ENCODE peak calls at places on chromosomes 6 and 20, in seven cellular contexts. E is HCT116, M is SK-N-SH, S is H1, A is HepG2, U is GM12878, P is K562. X is an unnamed sample.
A peak's percentile ranks its signal among the peaks of the same experiment; 100 is the strongest.

GRCh38 chr20:40949346-40949745 is 79.3 kb upstream of the TOP1 start:
- DNase-seq in E (no peak), M (no peak), S (no peak), A (no peak), U (no peak), P (no peak), X (no peak)

GRCh38 chr6:22569281-22570184 is at the start of gene HDGFL1:
- DNase-seq in E (no peak), M (no peak), S (no peak), A (no peak), U (no peak), P (no peak), X (no peak)

GRCh38 chr6:35161776-35162607 is 20.9 kb upstream of the TCP11 start:
- DNase-seq in E (no peak), M (peak; percentile 34), S (no peak), A (peak; percentile 75), U (no peak), P (no peak), X (no peak)

GRCh38 chr6:89410231-89411018 is 1.6 kb downstream of the RRAGD start:
- DNase-seq in E (no peak), M (no peak), S (no peak), A (no peak), U (no peak), P (no peak), X (no peak)

GRCh38 chr6:8215631-8216030 is 113.3 kb upstream of the EEF1E1 start:
- DNase-seq in E (no peak), M (no peak), S (no peak), A (no peak), U (no peak), P (no peak), X (no peak)

GRCh38 chr6:137413482-137413881 is 80.7 kb downstream of the OLIG3 start:
- DNase-seq in E (no peak), M (no peak), S (no peak), A (peak; percentile 82), U (no peak), P (no peak), X (no peak)

GRCh38 chr20:43999848-44000247 is 85.2 kb downstream of the TOX2 start:
- DNase-seq in E (no peak), M (no peak), S (no peak), A (no peak), U (no peak), P (no peak), X (no peak)

GRCh38 chr6:150032598-150032997 is 7.3 kb upstream of the RAET1L start:
- DNase-seq in E (no peak), M (no peak), S (no peak), A (no peak), U (no peak), P (no peak), X (no peak)

GRCh38 chr20:16530201-16530681 is 43.0 kb downstream of the KIF16B start:
- DNase-seq in E (peak; percentile 83), M (no peak), S (no peak), A (peak; percentile 26), U (no peak), P (no peak), X (no peak)

GRCh38 chr6:130677766-130678165 is 149.4 kb upstream of the SMLR1 start:
- DNase-seq in E (no peak), M (no peak), S (no peak), A (no peak), U (no peak), P (no peak), X (no peak)

GRCh38 chr6:165861226-165861625 is 198.2 kb upstream of the PDE10A start:
- DNase-seq in E (no peak), M (no peak), S (peak; percentile 68), A (no peak), U (no peak), P (no peak), X (no peak)

GRCh38 chr6:165864925-165865324 is 201.9 kb upstream of the PDE10A start:
- DNase-seq in E (no peak), M (no peak), S (no peak), A (no peak), U (no peak), P (no peak), X (no peak)

GRCh38 chr6:165869526-165869925 is 206.5 kb upstream of the PDE10A start:
- DNase-seq in E (no peak), M (no peak), S (no peak), A (no peak), U (no peak), P (no peak), X (no peak)

GRCh38 chr6:165863801-165864200 is 200.8 kb upstream of the PDE10A start:
- DNase-seq in E (no peak), M (no peak), S (no peak), A (no peak), U (no peak), P (no peak), X (no peak)

DNA sequence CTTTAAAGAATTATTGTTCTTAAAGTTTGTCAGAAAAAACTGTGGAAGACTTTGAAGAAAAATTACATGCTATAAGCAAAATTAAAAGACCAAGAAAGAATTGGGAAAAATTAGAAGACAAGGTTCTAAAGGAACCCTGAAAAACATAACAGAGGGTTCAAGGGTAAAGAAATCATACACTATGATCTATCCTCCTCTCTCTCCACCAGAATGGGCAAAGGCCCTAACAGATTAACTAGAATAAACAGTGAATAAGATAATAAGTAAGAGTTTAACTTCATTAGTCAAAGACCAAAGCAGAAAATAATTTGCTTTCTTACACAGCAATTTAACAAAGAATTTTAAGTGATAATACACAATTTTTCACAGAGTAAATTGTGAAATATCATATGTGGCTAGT is 201.2 kb upstream of the PDE10A start:
- DNase-seq in E (no peak), M (no peak), S (no peak), A (no peak), U (no peak), P (no peak), X (no peak)
- TF ChIP-seq YY1 in E (no peak), M (no peak), S (no peak), A (no peak), U (no peak), P (no peak), X (no peak)

DNA sequence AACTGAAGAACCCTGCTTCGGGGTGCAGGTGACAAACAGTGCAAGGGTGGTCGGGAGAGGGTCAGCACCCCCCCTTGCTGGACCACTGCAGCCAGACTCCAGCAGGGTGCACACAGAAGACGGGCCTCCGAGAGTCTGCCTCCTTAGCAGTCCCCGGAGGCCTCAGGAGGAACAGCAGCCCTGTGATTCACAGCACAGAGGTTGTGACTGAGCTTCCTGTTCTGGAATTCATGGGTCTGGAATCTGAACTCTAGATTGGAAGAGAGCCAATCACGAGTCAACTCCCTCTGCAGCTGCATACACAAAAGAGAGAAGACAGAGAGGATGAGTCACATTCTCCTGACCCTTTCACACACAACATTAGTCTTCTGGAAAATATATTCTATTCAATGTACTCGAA is 249.0 kb upstream of the OPRM1 start:
- DNase-seq in E (peak; percentile 19), M (peak; percentile 20), S (no peak), A (peak; percentile 49), U (no peak), P (no peak), X (peak; percentile 8)
- TF ChIP-seq YY1 in E (no peak), M (no peak), S (no peak), A (no peak), U (no peak), P (no peak), X (no peak)

DNA sequence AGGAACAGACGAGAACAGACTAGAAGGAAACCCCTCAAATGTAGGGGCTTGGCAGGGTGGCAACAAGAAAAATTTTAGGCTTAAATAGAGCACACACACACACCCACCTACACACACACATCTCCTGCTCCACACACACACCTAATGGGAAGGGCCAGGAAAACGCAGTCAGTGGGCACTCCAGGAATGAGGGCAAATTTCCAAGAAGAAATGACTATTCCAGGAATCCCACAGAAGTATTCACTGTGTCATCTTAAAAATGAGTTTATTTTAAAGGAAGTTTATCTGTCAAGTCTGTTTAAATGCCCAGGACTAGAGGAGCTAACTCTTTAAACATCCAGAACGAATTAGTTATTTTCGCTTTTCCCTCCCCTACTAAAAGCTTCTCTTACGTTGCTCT is 13.0 kb downstream of the ALDH8A1 start:
- DNase-seq in E (no peak), M (no peak), S (no peak), A (no peak), U (no peak), P (no peak), X (no peak)
- TF ChIP-seq YY1 in E (no peak), M (no peak), S (no peak), A (no peak), U (no peak), P (no peak), X (no peak)

GRCh38 chr6:112202639-112203341 is 51.6 kb downstream of the LAMA4 start:
- DNase-seq in E (no peak), M (peak; percentile 37), S (no peak), A (no peak), U (peak; percentile 7), P (no peak), X (no peak)

GRCh38 chr6:112207131-112207530 is 47.2 kb downstream of the LAMA4 start:
- DNase-seq in E (no peak), M (no peak), S (no peak), A (no peak), U (no peak), P (no peak), X (no peak)

GRCh38 chr6:112204350-112204706 is 50.0 kb downstream of the LAMA4 start:
- DNase-seq in E (no peak), M (no peak), S (no peak), A (no peak), U (no peak), P (no peak), X (no peak)

GRCh38 chr6:112205521-112206458 is 48.6 kb downstream of the LAMA4 start:
- DNase-seq in E (no peak), M (no peak), S (no peak), A (no peak), U (no peak), P (no peak), X (peak; percentile 11)

GRCh38 chr6:112203577-112204349 is 50.6 kb downstream of the LAMA4 start:
- DNase-seq in E (peak; percentile 72), M (no peak), S (no peak), A (peak; percentile 10), U (no peak), P (no peak), X (no peak)
- TF ChIP-seq YY1 in E (no peak), M (no peak), S (no peak), A (no peak), U (no peak), P (no peak), X (no peak)

DNA sequence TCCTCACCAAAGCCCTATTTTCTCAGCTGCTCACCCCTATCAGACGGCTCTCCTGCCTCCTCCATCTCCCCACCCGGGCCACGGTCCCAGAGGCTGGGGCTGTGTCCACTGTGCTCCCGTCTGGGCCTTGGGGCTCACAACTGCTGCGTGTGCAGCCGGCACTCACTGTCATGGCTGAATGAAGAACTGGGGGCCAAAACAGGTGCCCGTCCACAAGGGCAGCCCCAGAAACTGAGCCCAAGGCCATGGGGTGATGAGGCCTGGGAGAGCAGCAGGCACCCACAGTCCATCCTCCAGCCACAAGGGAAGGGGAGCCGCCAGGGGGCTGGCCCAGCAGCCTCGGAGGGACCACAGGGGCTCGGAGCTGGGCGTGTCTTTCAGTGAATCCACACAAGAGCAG is 159.5 kb downstream of the DLL1 start:
- DNase-seq in E (no peak), M (no peak), S (no peak), A (no peak), U (no peak), P (no peak), X (no peak)
- TF ChIP-seq YY1 in E (no peak), M (no peak), S (no peak), A (no peak), U (no peak), P (no peak), X (no peak)

GRCh38 chr20:25539742-25540201 is 45.6 kb downstream of the NINL start:
- DNase-seq in E (no peak), M (no peak), S (no peak), A (no peak), U (no peak), P (no peak), X (no peak)
- TF ChIP-seq YY1 in E (no peak), M (no peak), S (no peak), A (no peak), U (no peak), P (no peak), X (no peak)